ENCODE peak calls at places on chromosome 4, in four cellular contexts. B is heart right ventricle, A is right lobe of liver, Y is breast epithelium. E is an unnamed sample.

GRCh38 chr4:66766557-66766956 is 778.7 kb downstream of the CENPC start:
- DNase-seq in B (no peak), A (no peak), Y (no peak), E (no peak)

GRCh38 chr4:41661447-41662076 is 87.0 kb downstream of the PHOX2B start:
- DNase-seq in B (peak; percentile 60), A (peak; percentile 57), Y (peak; percentile 29), E (peak; percentile 56)

GRCh38 chr4:80710748-80711451 is 319.6 kb upstream of the BMP3 start:
- DNase-seq in B (no peak), A (no peak), Y (no peak), E (no peak)

GRCh38 chr4:105140684-105141490 is 5.8 kb upstream of the TET2 start:
- DNase-seq in B (no peak), A (no peak), Y (no peak), E (no peak)

GRCh38 chr4:174461438-174462106 is 60.7 kb downstream of the HPGD start:
- DNase-seq in B (no peak), A (peak; percentile 57), Y (no peak), E (no peak)

GRCh38 chr4:182642831-182643230 is 274.4 kb downstream of the DCTD start:
- DNase-seq in B (no peak), A (no peak), Y (no peak), E (no peak)

GRCh38 chr4:56315041-56315440 is 72.2 kb downstream of the AASDH start:
- DNase-seq in B (no peak), A (no peak), Y (no peak), E (no peak)

GRCh38 chr4:159400782-159401712 is 298.2 kb downstream of the RAPGEF2 start:
- DNase-seq in B (no peak), A (no peak), Y (no peak), E (no peak)

GRCh38 chr4:118749347-118749988 is 64.3 kb downstream of the METTL14 start:
- DNase-seq in B (no peak), A (peak; percentile 67), Y (no peak), E (no peak)

GRCh38 chr4:32340591-32340990 is 1620.4 kb downstream of the PCDH7 start:
- DNase-seq in B (no peak), A (no peak), Y (no peak), E (no peak)

GRCh38 chr4:106541253-106541652 is 172.7 kb upstream of the GIMD1 start:
- DNase-seq in B (no peak), A (no peak), Y (no peak), E (no peak)

GRCh38 chr4:28279249-28279648 is 1418.6 kb downstream of the STIM2 start:
- DNase-seq in B (no peak), A (no peak), Y (no peak), E (no peak)

GRCh38 chr4:10715696-10716095 is 31.1 kb upstream of the CLNK start:
- DNase-seq in B (no peak), A (no peak), Y (no peak), E (no peak)

GRCh38 chr4:105548483-105548882 is 3.9 kb upstream of the ARHGEF38 start:
- DNase-seq in B (no peak), A (no peak), Y (no peak), E (no peak)

GRCh38 chr4:151659631-151660030 is 101.2 kb downstream of the GATB start:
- DNase-seq in B (no peak), A (no peak), Y (no peak), E (no peak)

GRCh38 chr4:20641971-20642370 is 58.3 kb upstream of the PACRGL start:
- DNase-seq in B (no peak), A (no peak), Y (no peak), E (no peak)

GRCh38 chr4:48979897-48980579 is 6.0 kb upstream of the CWH43 start:
- DNase-seq in B (no peak), A (no peak), Y (no peak), E (no peak)

GRCh38 chr4:47482326-47482725 is 2.7 kb upstream of the ATP10D start:
- DNase-seq in B (no peak), A (no peak), Y (no peak), E (no peak)

GRCh38 chr4:106366026-106366425 is 2.6 kb downstream of the GIMD1 start:
- DNase-seq in B (no peak), A (no peak), Y (no peak), E (no peak)

GRCh38 chr4:164779811-164780216 is 25.9 kb downstream of the SMIM31 start:
- DNase-seq in B (no peak), A (no peak), Y (no peak), E (no peak)

GRCh38 chr4:92299152-92299551 is 4.6 kb upstream of the GRID2 start:
- DNase-seq in B (no peak), A (no peak), Y (no peak), E (no peak)

GRCh38 chr4:2798399-2799301 is 5.8 kb downstream of the SH3BP2 start:
- DNase-seq in B (peak; percentile 71), A (peak; percentile 68), Y (peak; percentile 53), E (peak; percentile 81)
- H3K4me3 ChIP-seq in B (no peak overlapping the region), A (no peak overlapping the region), Y (peak overlapping the region; percentile 30), E (peak overlapping the region; percentile 55)

GRCh38 chr4:136709897-136710296 is 822.4 kb downstream of the PCDH18 start:
- DNase-seq in B (no peak), A (no peak), Y (no peak), E (no peak)
- H3K4me1 ChIP-seq in B (no peaks in the 10 kb centered on the region), A (no peaks in the 10 kb centered on the region), Y (no peaks in the 10 kb centered on the region), E (no peaks in the 10 kb centered on the region)

DNA sequence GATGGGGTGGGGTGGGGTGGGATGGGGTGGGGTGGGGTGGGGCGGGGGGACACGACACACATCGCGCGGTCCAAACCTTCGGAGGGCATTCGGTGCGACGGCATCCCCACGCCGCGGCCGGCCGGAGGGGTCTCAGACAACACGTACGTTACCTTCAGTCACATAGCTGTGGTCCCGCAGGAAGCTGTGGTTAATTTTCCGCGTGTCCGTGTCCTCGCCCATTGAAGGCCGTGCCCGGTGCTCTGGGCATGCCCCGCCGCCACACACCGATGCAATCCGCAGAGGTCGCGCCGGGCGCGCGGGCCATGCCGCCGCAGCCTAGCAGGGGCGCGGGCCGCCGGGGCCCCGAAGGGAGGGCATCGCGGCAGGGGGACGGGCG is 417 bp downstream of the PPP2R2C start:
- DNase-seq in B (no peak), A (peak; percentile 34), Y (no peak), E (no peak)
- H3K27me3 ChIP-seq in B (peaks cover 88% of the 10 kb centered on the region), A (peaks cover 8% of the 10 kb centered on the region), Y (peaks cover 66% of the 10 kb centered on the region), E (peaks cover 87% of the 10 kb centered on the region)

GRCh38 chr4:6307891-6308290 is 38.2 kb downstream of the WFS1 start:
- DNase-seq in B (no peak), A (no peak), Y (no peak), E (no peak)

GRCh38 chr4:6309755-6310154 is 40.1 kb downstream of the WFS1 start:
- DNase-seq in B (no peak), A (no peak), Y (no peak), E (no peak)

GRCh38 chr4:6307230-6307629 is 37.6 kb downstream of the WFS1 start:
- DNase-seq in B (no peak), A (no peak), Y (no peak), E (no peak)

GRCh38 chr4:6306299-6306698 is 36.6 kb downstream of the WFS1 start:
- DNase-seq in B (no peak), A (no peak), Y (no peak), E (no peak)

DNA sequence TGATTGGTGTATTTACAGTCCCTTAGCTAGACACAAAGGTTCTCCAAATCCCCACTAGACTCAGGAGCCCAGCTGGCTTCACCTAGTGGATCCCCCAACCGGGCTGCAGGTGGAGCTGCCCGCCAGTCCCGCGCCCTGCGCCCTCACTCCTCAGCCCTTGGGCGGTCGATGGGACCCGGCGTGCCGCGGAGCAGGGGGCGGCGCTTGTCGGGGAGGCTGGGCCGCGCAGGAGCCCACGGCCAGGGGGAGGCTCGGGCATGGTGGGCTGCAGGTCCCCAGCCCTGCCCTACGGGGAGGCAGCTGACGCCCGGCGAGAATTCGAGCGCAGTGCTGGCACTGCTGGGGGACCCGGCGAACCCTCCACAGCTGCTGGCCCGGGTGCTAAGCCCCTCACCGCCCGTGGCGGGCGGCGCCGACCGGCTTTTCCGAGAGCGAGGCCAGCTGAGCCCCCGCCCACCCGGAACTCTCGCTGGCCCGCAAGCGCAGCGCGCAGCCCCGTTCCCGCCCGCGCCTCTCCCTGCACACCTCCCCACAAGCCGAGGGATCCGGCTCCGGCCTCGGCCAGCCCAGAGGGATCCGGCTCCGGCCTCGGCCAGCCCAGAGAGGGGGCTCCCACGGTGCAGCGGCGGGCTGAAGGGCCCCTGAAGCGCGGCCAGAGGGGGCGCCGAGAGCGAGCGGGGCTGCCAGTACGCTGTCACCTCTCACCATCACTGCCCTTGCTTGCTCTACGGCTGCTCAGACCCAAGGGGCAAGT is 39.4 kb downstream of the WFS1 start:
- DNase-seq in B (peak; percentile 42), A (no peak), Y (no peak), E (no peak)
- H3K4me3 ChIP-seq in B (peak overlapping the region; percentile 0), A (no peak overlapping the region), Y (peak overlapping the region; percentile 29), E (peak overlapping the region; percentile 74)

GRCh38 chr4:185257694-185258093 is 48.3 kb downstream of the SNX25 start:
- DNase-seq in B (no peak), A (no peak), Y (no peak), E (no peak)

GRCh38 chr4:185257086-185257485 is 47.7 kb downstream of the SNX25 start:
- DNase-seq in B (no peak), A (no peak), Y (no peak), E (no peak)

GRCh38 chr4:185255868-185256267 is 46.5 kb downstream of the SNX25 start:
- DNase-seq in B (no peak), A (no peak), Y (no peak), E (no peak)

GRCh38 chr4:185256444-185256843 is 47.0 kb downstream of the SNX25 start:
- DNase-seq in B (no peak), A (no peak), Y (no peak), E (no peak)

GRCh38 chr4:185254434-185254833 is 45.0 kb downstream of the SNX25 start:
- DNase-seq in B (no peak), A (no peak), Y (no peak), E (no peak)
- H3K4me1 ChIP-seq in B (peaks cover 26% of the 10 kb centered on the region), A (no peaks in the 10 kb centered on the region), Y (no peaks in the 10 kb centered on the region), E (peaks cover 30% of the 10 kb centered on the region)

GRCh38 chr4:110635155-110635479 is 12.2 kb upstream of the PITX2 start:
- DNase-seq in B (no peak), A (no peak), Y (no peak), E (no peak)
- H3K27me3 ChIP-seq in B (peaks cover 100% of the 10 kb centered on the region), A (peaks cover 88% of the 10 kb centered on the region), Y (peaks cover 99% of the 10 kb centered on the region), E (peaks cover 100% of the 10 kb centered on the region)

DNA sequence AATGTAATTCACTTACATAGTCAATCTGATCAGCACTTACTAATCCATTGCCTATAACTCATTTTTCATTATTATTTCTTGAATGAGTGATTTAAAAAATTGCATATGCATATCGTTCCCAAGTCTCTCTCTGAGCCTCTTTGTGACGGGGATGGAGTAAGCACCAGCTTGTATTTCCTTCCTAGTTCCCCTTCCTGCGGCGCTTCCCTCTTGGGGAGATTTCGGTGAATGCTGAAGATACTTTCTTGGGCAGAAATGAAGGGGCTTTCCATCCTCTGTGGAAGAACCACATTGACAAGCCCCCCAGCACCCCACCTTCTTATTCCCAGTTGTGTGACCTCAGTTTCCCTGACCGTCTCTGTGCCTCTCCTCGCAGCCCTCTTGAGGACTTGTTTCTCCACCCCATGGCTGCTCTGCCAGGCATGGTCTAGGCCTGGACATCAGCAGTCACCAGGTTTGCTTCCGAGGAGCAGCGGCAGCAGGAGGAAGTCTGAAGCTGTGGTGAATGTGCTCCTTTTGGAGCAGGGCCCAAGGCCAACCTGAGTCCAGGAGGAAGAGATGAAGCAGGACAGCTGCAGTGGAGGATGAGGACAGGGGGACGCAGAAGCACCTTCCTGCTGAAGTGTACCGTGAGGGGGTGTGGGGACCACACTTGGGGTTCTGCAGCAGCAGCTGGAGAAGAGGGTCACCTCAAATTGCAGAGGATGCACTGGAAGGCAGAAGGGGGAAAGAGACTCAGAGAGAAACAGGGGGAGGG is 124.9 kb downstream of the IRF2 start:
- DNase-seq in B (no peak), A (peak; percentile 51), Y (no peak), E (no peak)
- H3K4me3 ChIP-seq in B (no peak overlapping the region), A (no peak overlapping the region), Y (no peak overlapping the region), E (no peak overlapping the region)

E was measured in left ventricle myocardium inferior.